ENCODE peak calls at places on chromosome 10, in seven cellular contexts. H is cardiac muscle cell, Q is BE2C, C is heart right ventricle, L is uterus, T is GM20000, U is Calu3. X is an unnamed sample.

GRCh38 chr10:22942437-22942836 is 14.6 kb downstream of the ARMC3 start:
- DNase-seq in L (no peak), U (no peak), H (no peak), T (no peak), C (no peak), Q (no peak), X (no peak)

GRCh38 chr10:99612167-99612831 is 7.9 kb downstream of the SLC25A28 start:
- DNase-seq in L (peak; percentile 26), H (peak; percentile 74), C (no peak), U (peak; percentile 38), Q (peak; percentile 27), T (peak; percentile 70), X (no peak)

GRCh38 chr10:29731760-29732159 is 97.0 kb upstream of the SVIL start:
- DNase-seq in L (no peak), U (no peak), T (no peak), Q (no peak), H (no peak), C (no peak), X (no peak)

GRCh38 chr10:1109795-1110673 is 53.8 kb downstream of the WDR37 start:
- DNase-seq in U (peak; percentile 50), Q (peak; percentile 72), L (peak; percentile 32), H (peak; percentile 86), C (no peak), T (peak; percentile 81), X (no peak)

GRCh38 chr10:48469516-48470020 is 135.3 kb downstream of the ARHGAP22 start:
- DNase-seq in H (no peak), U (no peak), L (peak; percentile 6), C (no peak), T (no peak), Q (peak; percentile 46), X (no peak)

GRCh38 chr10:103451091-103451801 is 924 bp downstream of the CALHM2 start:
- DNase-seq in H (peak; percentile 45), C (peak; percentile 80), T (no peak), U (peak; percentile 55), Q (peak; percentile 81), L (peak; percentile 79), X (peak; percentile 90)

GRCh38 chr10:33134011-33134751 is 176.2 kb upstream of the ITGB1 start:
- DNase-seq in C (no peak), Q (peak; percentile 16), T (no peak), H (peak; percentile 81), L (no peak), U (peak; percentile 91), X (peak; percentile 71)

GRCh38 chr10:58998924-58999713 is 177.3 kb upstream of the PHYHIPL start:
- DNase-seq in L (peak; percentile 48), H (peak; percentile 46), C (peak; percentile 30), T (no peak), U (no peak), Q (no peak), X (peak; percentile 94)

GRCh38 chr10:29658984-29659769 is 24.4 kb upstream of the SVIL start:
- DNase-seq in T (peak; percentile 71), Q (no peak), C (no peak), L (peak; percentile 64), H (peak; percentile 97), U (peak; percentile 84), X (peak; percentile 87)

GRCh38 chr10:133258818-133259602 is 17.7 kb downstream of the ADAM8 start:
- DNase-seq in L (peak; percentile 69), H (peak; percentile 99), C (peak; percentile 72), Q (no peak), T (no peak), U (peak; percentile 78), X (peak; percentile 93)

GRCh38 chr10:43002596-43002995 is 74.3 kb upstream of the RET start:
- DNase-seq in L (no peak), H (no peak), T (no peak), U (no peak), C (no peak), Q (no peak), X (no peak)

GRCh38 chr10:978826-979421 is 9.3 kb upstream of the GTPBP4 start:
- DNase-seq in L (no peak), Q (no peak), T (no peak), C (no peak), U (no peak), H (no peak), X (no peak)

GRCh38 chr10:3119796-3120459 is 52.6 kb downstream of the PFKP start:
- DNase-seq in L (no peak), C (no peak), Q (peak; percentile 41), T (no peak), H (peak; percentile 34), U (peak; percentile 30), X (peak; percentile 83)
- TF ChIP-seq CTCF in L (no peak), C (peak; percentile 46), Q (peak; percentile 61), T (no peak), H (peak; percentile 55), U (peak; percentile 62), X (peak; percentile 32)

GRCh38 chr10:13399236-13399635 is 51.1 kb upstream of the SEPHS1 start:
- DNase-seq in T (no peak), U (no peak), L (no peak), Q (no peak), C (no peak), H (no peak), X (no peak)
- TF ChIP-seq CTCF in T (no peak), U (no peak), L (no peak), Q (peak; percentile 5), C (no peak), H (no peak), X (no peak)

GRCh38 chr10:70761031-70761601 is 24.1 kb downstream of the TBATA start:
- DNase-seq in C (no peak), T (no peak), H (peak; percentile 54), U (no peak), L (no peak), Q (no peak), X (no peak)
- TF ChIP-seq CTCF in C (peak; percentile 22), T (no peak), H (peak; percentile 41), U (no peak), L (no peak), Q (peak; percentile 33), X (no peak)

DNA sequence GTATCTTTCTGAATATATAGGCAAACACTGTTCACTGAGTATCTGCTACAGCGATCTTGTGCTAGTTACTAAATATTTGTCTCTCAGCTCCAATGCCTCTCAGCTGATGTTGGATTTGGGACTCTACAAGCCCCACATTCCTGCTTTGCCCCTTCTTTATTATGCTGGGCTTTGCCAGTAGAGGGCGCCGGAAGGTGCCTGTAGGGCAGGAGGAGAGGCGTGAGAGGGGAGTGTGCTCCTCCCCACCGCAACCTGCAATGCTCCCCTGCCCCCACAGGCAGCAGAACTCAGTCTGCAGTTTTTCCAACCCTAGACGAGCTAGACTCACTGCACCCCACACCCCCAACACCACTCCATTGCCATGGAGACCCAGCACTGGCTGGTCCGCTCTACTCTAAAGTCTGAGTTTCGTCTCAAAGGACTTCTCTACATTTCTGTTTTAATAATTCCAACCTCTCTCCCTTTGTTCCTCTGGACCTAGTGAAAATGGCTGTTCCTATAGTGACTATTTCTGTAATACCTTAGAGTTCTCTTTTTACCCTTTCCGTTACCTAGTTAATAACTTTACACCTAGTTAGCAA is 337.6 kb downstream of the CCSER2 start:
- DNase-seq in H (no peak), Q (peak; percentile 28), L (no peak), T (peak; percentile 36), C (no peak), U (peak; percentile 57), X (no peak)
- TF ChIP-seq CTCF in H (no peak), Q (peak; percentile 52), L (no peak), T (peak; percentile 83), C (peak; percentile 32), U (peak; percentile 53), X (no peak)

GRCh38 chr10:123021517-123021916 is 12.7 kb downstream of the ACADSB start:
- DNase-seq in U (no peak), T (no peak), Q (no peak), C (no peak), L (no peak), H (peak; percentile 37), X (no peak)
- TF ChIP-seq CTCF in U (peak; percentile 22), T (no peak), Q (no peak), C (peak; percentile 27), L (no peak), H (peak; percentile 52), X (no peak)

GRCh38 chr10:61067683-61068336 is 123.8 kb upstream of the RHOBTB1 start:
- DNase-seq in T (no peak), H (no peak), L (no peak), U (no peak), Q (no peak), C (no peak), X (no peak)
- TF ChIP-seq CTCF in T (no peak), H (no peak), L (no peak), U (no peak), Q (no peak), C (no peak), X (no peak)

GRCh38 chr10:71526662-71527061 is 129.9 kb downstream of the CDH23 start:
- DNase-seq in Q (no peak), L (no peak), U (no peak), H (no peak), C (no peak), T (no peak), X (no peak)
- TF ChIP-seq CTCF in Q (no peak), L (no peak), U (no peak), H (no peak), C (no peak), T (no peak), X (no peak)

DNA sequence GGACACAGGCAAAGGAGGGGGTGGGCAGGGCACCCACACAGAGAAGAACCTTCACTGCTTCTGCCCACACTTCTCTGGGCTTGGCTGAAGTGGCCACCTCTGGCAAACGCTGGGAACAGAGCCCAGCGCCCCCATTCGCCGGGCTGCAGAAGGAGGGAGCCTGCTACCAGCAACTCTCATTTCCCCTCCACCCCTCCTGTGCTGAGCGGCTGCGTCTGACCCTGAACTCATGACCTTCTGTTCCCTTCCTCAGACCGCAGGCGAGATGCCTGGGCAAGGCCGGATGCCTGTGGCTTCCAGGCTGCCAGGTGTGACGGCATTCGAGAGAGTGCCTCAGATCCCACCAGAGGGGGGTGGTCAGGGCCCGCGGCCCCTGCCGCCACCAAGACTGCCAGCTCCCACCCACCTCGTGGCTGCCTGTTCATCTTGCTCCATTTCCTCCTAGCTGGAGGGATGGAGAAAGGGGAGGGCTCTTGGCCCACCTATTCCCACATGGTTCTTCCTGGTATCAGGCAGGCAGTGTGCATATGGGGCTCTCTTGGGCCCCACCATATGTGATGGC is 19.8 kb downstream of the DNAJB12 start:
- DNase-seq in H (peak; percentile 99), T (peak; percentile 77), L (peak; percentile 92), Q (peak; percentile 58), U (peak; percentile 92), C (peak; percentile 78), X (peak; percentile 98)
- TF ChIP-seq CTCF in H (peak; percentile 40), T (no peak), L (no peak), Q (peak; percentile 16), U (no peak), C (peak; percentile 36), X (peak; percentile 5)

GRCh38 chr10:114121031-114121430 is 53.0 kb downstream of the CCDC186 start:
- DNase-seq in U (no peak), Q (no peak), T (no peak), L (no peak), H (no peak), C (no peak), X (no peak)
- TF ChIP-seq CTCF in U (no peak), Q (no peak), T (no peak), L (no peak), H (no peak), C (no peak), X (no peak)